ENCODE peak calls at places on chromosomes 11 and 22, in six cellular contexts. C is neuronal stem cell, J is right cardiac atrium, E is upper lobe of right lung, I is A549, H is mucosa of descending colon. Z is an unnamed sample.

GRCh38 chr11:102733232-102733875 is 8.6 kb upstream of the MMP8 start:
- DNase-seq in J (peak; percentile 64), C (peak; percentile 59), E (peak; percentile 79), I (peak; percentile 64), H (peak; percentile 80), Z (peak; percentile 76)

GRCh38 chr22:31093956-31094622 is 13.0 kb downstream of the SMTN start:
- DNase-seq in J (peak; percentile 81), I (no peak), H (no peak), E (no peak), C (no peak), Z (no peak)

GRCh38 chr11:126452718-126453117 is 97.2 kb downstream of the ST3GAL4 start:
- DNase-seq in H (no peak), C (no peak), J (no peak), E (no peak), I (no peak), Z (no peak)

GRCh38 chr22:19986410-19987341 is 29.9 kb downstream of the ARVCF start:
- DNase-seq in H (peak; percentile 78), J (peak; percentile 94), I (peak; percentile 41), E (peak; percentile 91), C (peak; percentile 78), Z (peak; percentile 78)

GRCh38 chr11:6570691-6571427 is 32.6 kb downstream of the RRP8 start:
- DNase-seq in J (peak; percentile 69), I (no peak), H (no peak), C (no peak), E (no peak), Z (no peak)

GRCh38 chr11:132264616-132265015 is 894.2 kb downstream of the NTM start:
- DNase-seq in C (no peak), J (no peak), H (no peak), I (no peak), E (no peak), Z (no peak)

GRCh38 chr22:33400061-33400840 is 342.1 kb upstream of the SYN3 start:
- DNase-seq in J (no peak), H (no peak), E (no peak), I (no peak), C (no peak), Z (no peak)

GRCh38 chr11:115525600-115526006 is 21.4 kb upstream of the CADM1 start:
- DNase-seq in I (no peak), E (no peak), H (no peak), C (no peak), J (no peak), Z (no peak)

GRCh38 chr22:25448435-25449051 is 115.9 kb upstream of the GRK3 start:
- DNase-seq in H (peak; percentile 16), E (no peak), J (no peak), C (no peak), I (no peak), Z (peak; percentile 46)

GRCh38 chr11:250740-251299 is 14.0 kb downstream of the PSMD13 start:
- DNase-seq in I (peak; percentile 63), E (no peak), J (peak; percentile 79), H (peak; percentile 75), C (peak; percentile 70), Z (peak; percentile 42)

GRCh38 chr11:36848675-36849074 is 250.6 kb upstream of the RAG2 start:
- DNase-seq in E (no peak), C (no peak), H (no peak), I (no peak), J (no peak), Z (no peak)

GRCh38 chr11:26976389-26976788 is 17.5 kb upstream of the FIBIN start:
- DNase-seq in C (no peak), E (no peak), H (no peak), I (no peak), J (no peak), Z (peak; percentile 59)

GRCh38 chr22:29580200-29580810 is 608 bp downstream of the NIPSNAP1 start:
- DNase-seq in H (peak; percentile 29), I (no peak), E (no peak), J (no peak), C (no peak), Z (no peak)

GRCh38 chr11:42631223-42631843 is 680.5 kb upstream of the API5 start:
- DNase-seq in H (peak; percentile 13), J (no peak), E (no peak), C (no peak), I (peak; percentile 21), Z (no peak)

GRCh38 chr11:124724854-124725718 is 14.7 kb upstream of the NRGN start:
- DNase-seq in H (peak; percentile 54), I (no peak), E (peak; percentile 88), C (no peak), J (peak; percentile 78), Z (no peak)

GRCh38 chr22:11616811-11617210 is 3911.2 kb upstream of the OR11H1 start:
- DNase-seq in C (peak; percentile 18), J (no peak), E (no peak), H (no peak), I (no peak), Z (no peak)

GRCh38 chr11:69327741-69328191 is 33.8 kb downstream of the MYEOV start:
- DNase-seq in H (no peak), C (no peak), E (peak; percentile 43), J (no peak), I (no peak), Z (no peak)

GRCh38 chr11:118106789-118107335 is 20.1 kb upstream of the SMIM35 start:
- DNase-seq in E (peak; percentile 16), J (no peak), I (peak; percentile 16), H (no peak), C (no peak), Z (no peak)

GRCh38 chr11:44003736-44004451 is 43.9 kb upstream of the ACCSL start:
- DNase-seq in E (no peak), I (no peak), C (no peak), H (no peak), J (no peak), Z (no peak)

GRCh38 chr22:20663941-20664593 is 109.8 kb upstream of the SERPIND1 start:
- DNase-seq in H (no peak), I (no peak), J (no peak), C (no peak), E (no peak), Z (no peak)

GRCh38 chr22:33000342-33001280 is 57.6 kb downstream of the SYN3 start:
- DNase-seq in E (peak; percentile 80), J (peak; percentile 88), H (peak; percentile 42), I (peak; percentile 14), C (peak; percentile 67), Z (peak; percentile 76)

GRCh38 chr22:24698266-24698926 is 76.1 kb downstream of the PIWIL3 start:
- DNase-seq in J (no peak), I (no peak), H (no peak), E (no peak), C (no peak), Z (peak; percentile 40)

GRCh38 chr11:109929308-109929707 is 163.9 kb upstream of the ZC3H12C start:
- DNase-seq in I (no peak), J (no peak), H (no peak), E (no peak), C (no peak), Z (no peak)

GRCh38 chr11:65500262-65501004 is 1.6 kb downstream of the MALAT1 start:
- DNase-seq in J (peak; percentile 69), C (no peak), E (peak; percentile 70), H (peak; percentile 62), I (peak; percentile 69), Z (peak; percentile 58)

GRCh38 chr11:13776134-13776815 is 107.8 kb downstream of the FAR1 start:
- DNase-seq in C (no peak), H (no peak), J (no peak), I (peak; percentile 3), E (no peak), Z (peak; percentile 19)

GRCh38 chr11:69567951-69568808 is 72.8 kb upstream of the CCND1 start:
- DNase-seq in C (no peak), I (no peak), E (no peak), J (no peak), H (no peak), Z (no peak)

GRCh38 chr11:8948901-8949300 is 6.1 kb upstream of the ASCL3 start:
- DNase-seq in J (no peak), H (no peak), I (no peak), C (no peak), E (no peak), Z (no peak)

GRCh38 chr11:1260023-1260501 is 37.2 kb downstream of the MUC5B start:
- DNase-seq in C (no peak), J (peak; percentile 75), E (no peak), I (peak; percentile 76), H (peak; percentile 72), Z (peak; percentile 20)

GRCh38 chr11:21048626-21049025 is 379.2 kb downstream of the NELL1 start:
- DNase-seq in H (no peak), J (no peak), I (no peak), E (no peak), C (no peak), Z (no peak)

GRCh38 chr11:116874251-116874650 is 36.8 kb upstream of the APOA1 start:
- DNase-seq in E (no peak), H (no peak), I (no peak), J (no peak), C (no peak), Z (no peak)

GRCh38 chr11:27621440-27622161 is 78.7 kb downstream of the BDNF start:
- DNase-seq in H (no peak), C (no peak), J (no peak), I (no peak), E (no peak), Z (no peak)

DNA sequence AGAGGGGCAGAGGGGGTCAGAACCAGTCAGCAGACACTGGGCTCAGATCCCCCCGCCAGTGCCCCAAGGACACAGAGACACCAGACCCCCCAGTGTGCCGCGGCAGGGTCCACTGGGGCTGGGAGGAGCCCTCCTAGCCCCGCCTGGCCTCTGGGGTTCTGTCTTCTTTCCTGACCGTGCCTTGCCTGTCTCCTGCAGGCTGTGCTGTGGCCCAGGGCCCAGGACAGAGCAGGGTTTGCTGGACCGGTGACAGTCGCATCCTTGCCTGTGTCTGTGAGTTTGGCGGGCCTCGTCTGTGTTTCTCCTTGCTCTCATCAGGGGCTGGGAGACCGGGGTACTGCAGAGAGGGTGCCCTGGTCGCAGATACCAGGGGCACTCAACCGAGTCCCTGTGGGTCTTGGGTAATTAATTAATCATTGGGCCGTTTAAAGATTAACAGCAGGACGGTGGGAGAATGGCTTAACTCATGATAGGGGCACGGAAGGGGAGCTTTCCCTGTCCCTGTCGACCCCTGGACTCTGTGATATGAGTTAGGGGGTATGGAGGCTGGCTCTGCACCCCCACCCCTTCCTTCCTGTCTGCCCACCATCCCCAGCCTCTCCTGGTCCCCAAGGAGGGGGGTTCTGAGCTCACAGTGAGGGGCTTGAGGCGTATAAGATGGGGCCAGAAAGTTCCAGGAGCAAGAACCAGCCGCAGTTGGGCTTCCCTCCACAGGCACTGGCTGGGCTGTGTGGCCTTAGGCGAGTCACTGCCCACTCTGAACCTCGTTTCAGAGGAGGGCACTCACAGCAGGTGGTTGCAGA is 29.8 kb downstream of the RPL3 start:
- DNase-seq in E (no peak), C (no peak), H (no peak), J (no peak), I (no peak), Z (no peak)
- H3K4me1 ChIP-seq in E (peaks cover 23% of the 10 kb centered on the region), C (peaks cover 28% of the 10 kb centered on the region), H (peaks cover 5% of the 10 kb centered on the region), J (peaks cover 9% of the 10 kb centered on the region), I (peaks cover 45% of the 10 kb centered on the region), Z (peaks cover 20% of the 10 kb centered on the region)

GRCh38 chr22:16601437-16602223 is 9.0 kb upstream of the CCT8L2 start:
- DNase-seq in J (peak; percentile 74), C (no peak), E (no peak), H (no peak), I (no peak), Z (no peak)
- H3K4me3 ChIP-seq in J (peak overlapping the region; percentile 42), C (no peak overlapping the region), E (peak overlapping the region; percentile 42), H (no peak overlapping the region), I (peak overlapping the region; percentile 13), Z (no peak overlapping the region)

GRCh38 chr11:66881436-66881835 is 24.6 kb downstream of the LRFN4 start:
- DNase-seq in H (no peak), E (no peak), I (no peak), J (peak; percentile 43), C (no peak), Z (no peak)
- H3K4me1 ChIP-seq in H (peaks cover 4% of the 10 kb centered on the region), E (no peaks in the 10 kb centered on the region), I (peaks cover 99% of the 10 kb centered on the region), J (no peaks in the 10 kb centered on the region), C (peaks cover 25% of the 10 kb centered on the region), Z (peaks cover 13% of the 10 kb centered on the region)

GRCh38 chr11:59729884-59730283 is 16.2 kb upstream of the OR10V1 start:
- DNase-seq in E (no peak), J (no peak), C (no peak), I (no peak), H (no peak), Z (no peak)
- H3K4me3 ChIP-seq in E (no peak overlapping the region), J (no peak overlapping the region), C (no peak overlapping the region), I (no peak overlapping the region), H (no peak overlapping the region), Z (no peak overlapping the region)

Z was measured in SJCRH30.